ENCODE peak calls at places on chromosomes 3 and 15, in five cellular contexts. Y is stomach, I is GM13977, W is keratinocyte, Z is dorsolateral prefrontal cortex. A is an unnamed sample.

GRCh38 chr15:40096094-40096876 is 12.4 kb downstream of the BMF start:
- DNase-seq in W (no peak), Z (no peak), Y (no peak), I (peak; percentile 64), A (no peak)

GRCh38 chr3:114351123-114351821 is 57.4 kb downstream of the TIGIT start:
- DNase-seq in Y (no peak), W (no peak), Z (no peak), I (no peak), A (no peak)

GRCh38 chr3:141797819-141798405 is 34.7 kb downstream of the GRK7 start:
- DNase-seq in Y (no peak), W (no peak), Z (no peak), I (no peak), A (no peak)

GRCh38 chr3:106119691-106120090 is 250.9 kb upstream of the CBLB start:
- DNase-seq in Y (no peak), Z (no peak), W (no peak), I (no peak), A (no peak)

GRCh38 chr3:195573611-195574496 is 9.9 kb downstream of the APOD start:
- DNase-seq in Y (no peak), W (no peak), Z (no peak), I (no peak), A (no peak)

GRCh38 chr3:113431811-113432210 is 9.5 kb downstream of the CFAP44 start:
- DNase-seq in Y (no peak), W (no peak), I (no peak), Z (no peak), A (no peak)

GRCh38 chr3:43468141-43468540 is 153.7 kb downstream of the ANO10 start:
- DNase-seq in W (no peak), Y (no peak), Z (no peak), I (no peak), A (no peak)

GRCh38 chr15:70248116-70249025 is 150.7 kb upstream of the TLE3 start:
- DNase-seq in Y (no peak), Z (peak; percentile 13), W (no peak), I (no peak), A (no peak)

GRCh38 chr3:124520970-124521369 is 209.3 kb upstream of the UMPS start:
- DNase-seq in Z (no peak), W (no peak), Y (no peak), I (no peak), A (no peak)

GRCh38 chr3:179929091-179929529 is 107.6 kb downstream of the PEX5L start:
- DNase-seq in Y (peak; percentile 44), Z (peak; percentile 55), W (peak; percentile 7), I (peak; percentile 43), A (peak; percentile 37)

GRCh38 chr3:105388199-105388598 is 21.5 kb downstream of the ALCAM start:
- DNase-seq in W (no peak), I (no peak), Z (no peak), Y (no peak), A (no peak)

GRCh38 chr15:23686466-23687142 is 501 bp downstream of the NDN start:
- DNase-seq in Y (no peak), I (no peak), W (no peak), Z (no peak), A (no peak)

GRCh38 chr3:165624761-165625160 is 212.5 kb downstream of the BCHE start:
- DNase-seq in Z (no peak), Y (no peak), I (no peak), W (peak; percentile 7), A (no peak)

GRCh38 chr3:195909294-195909644 is 918 bp upstream of the TNK2 start:
- DNase-seq in Y (no peak), Z (peak; percentile 65), I (no peak), W (no peak), A (no peak)

GRCh38 chr3:149000207-149000745 is 8.9 kb downstream of the GYG1 start:
- DNase-seq in W (no peak), Y (no peak), Z (no peak), I (no peak), A (no peak)

GRCh38 chr15:39934415-39935044 is 615 bp downstream of the EIF2AK4 start:
- DNase-seq in Z (no peak), I (no peak), Y (no peak), W (no peak), A (no peak)

GRCh38 chr15:52529289-52529929 is 729 bp upstream of the MYO5A start:
- DNase-seq in Z (peak; percentile 53), W (no peak), I (no peak), Y (no peak), A (no peak)

GRCh38 chr3:186566772-186567071 is 417 bp downstream of the TBCCD1 start:
- DNase-seq in I (no peak), Z (no peak), W (no peak), Y (no peak), A (no peak)

GRCh38 chr3:190116551-190117067 is 4.1 kb downstream of the P3H2 start:
- DNase-seq in I (no peak), Z (no peak), W (peak; percentile 81), Y (no peak), A (no peak)

GRCh38 chr15:75030424-75030823 is 7.0 kb downstream of the PPCDC start:
- DNase-seq in Y (no peak), W (no peak), Z (no peak), I (no peak), A (no peak)

GRCh38 chr3:193640165-193640706 is 47.2 kb downstream of the OPA1 start:
- DNase-seq in W (no peak), I (no peak), Z (no peak), Y (no peak), A (no peak)

GRCh38 chr3:27978440-27978839 is 256.3 kb upstream of the EOMES start:
- DNase-seq in Y (no peak), W (no peak), I (no peak), Z (no peak), A (no peak)

GRCh38 chr3:127714151-127714571 is 41.4 kb downstream of the ABTB1 start:
- DNase-seq in Y (no peak), W (no peak), I (no peak), Z (peak; percentile 28), A (no peak)

GRCh38 chr3:16251316-16252085 is 13.2 kb downstream of the DPH3 start:
- DNase-seq in Z (no peak), W (no peak), I (no peak), Y (no peak), A (no peak)

GRCh38 chr3:16248556-16248955 is 16.2 kb downstream of the DPH3 start:
- DNase-seq in Y (no peak), I (no peak), Z (no peak), W (no peak), A (no peak)

GRCh38 chr3:16252243-16252978 is 12.3 kb downstream of the DPH3 start:
- DNase-seq in Y (no peak), Z (no peak), W (no peak), I (no peak), A (no peak)

GRCh38 chr3:16247282-16248058 is 17.3 kb downstream of the DPH3 start:
- DNase-seq in W (no peak), I (peak; percentile 77), Z (peak; percentile 82), Y (peak; percentile 85), A (peak; percentile 66)

DNA sequence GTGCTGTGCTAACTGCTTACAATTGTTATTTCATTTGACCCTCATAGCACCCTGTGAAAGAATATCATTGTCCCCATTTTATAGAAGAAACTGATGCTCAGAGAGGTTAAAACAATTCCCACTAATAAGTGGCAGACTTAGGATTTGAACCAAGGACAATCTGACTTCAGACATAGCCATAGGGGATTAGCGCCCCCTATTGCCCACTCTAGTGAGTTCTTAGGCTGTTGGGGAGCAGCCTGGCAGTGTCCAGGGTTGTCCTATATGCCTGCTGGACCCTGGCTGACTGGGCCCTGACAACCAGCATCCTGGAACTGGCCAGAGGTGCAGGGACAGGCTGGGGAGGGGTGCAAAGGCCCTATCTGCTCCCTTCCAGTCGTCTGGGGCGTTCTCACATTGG is 15.4 kb downstream of the DPH3 start:
- DNase-seq in I (no peak), Y (no peak), Z (no peak), W (no peak), A (no peak)
- TF ChIP-seq CTCF in I (peak; percentile 46), Y (no peak), Z (no peak), W (peak; percentile 60), A (peak; percentile 42)

GRCh38 chr15:76334438-76335004 is 2.1 kb upstream of the ISL2 start:
- DNase-seq in Y (no peak), I (no peak), Z (no peak), W (no peak), A (no peak)

GRCh38 chr15:76335129-76335850 is 1.3 kb upstream of the ISL2 start:
- DNase-seq in Z (no peak), W (no peak), Y (no peak), I (peak; percentile 36), A (no peak)

GRCh38 chr15:76332796-76333195 is 3.8 kb upstream of the ISL2 start:
- DNase-seq in I (no peak), Z (no peak), Y (no peak), W (no peak), A (no peak)

GRCh38 chr15:76333309-76333708 is 3.3 kb upstream of the ISL2 start:
- DNase-seq in W (no peak), Z (no peak), I (no peak), Y (no peak), A (no peak)

DNA sequence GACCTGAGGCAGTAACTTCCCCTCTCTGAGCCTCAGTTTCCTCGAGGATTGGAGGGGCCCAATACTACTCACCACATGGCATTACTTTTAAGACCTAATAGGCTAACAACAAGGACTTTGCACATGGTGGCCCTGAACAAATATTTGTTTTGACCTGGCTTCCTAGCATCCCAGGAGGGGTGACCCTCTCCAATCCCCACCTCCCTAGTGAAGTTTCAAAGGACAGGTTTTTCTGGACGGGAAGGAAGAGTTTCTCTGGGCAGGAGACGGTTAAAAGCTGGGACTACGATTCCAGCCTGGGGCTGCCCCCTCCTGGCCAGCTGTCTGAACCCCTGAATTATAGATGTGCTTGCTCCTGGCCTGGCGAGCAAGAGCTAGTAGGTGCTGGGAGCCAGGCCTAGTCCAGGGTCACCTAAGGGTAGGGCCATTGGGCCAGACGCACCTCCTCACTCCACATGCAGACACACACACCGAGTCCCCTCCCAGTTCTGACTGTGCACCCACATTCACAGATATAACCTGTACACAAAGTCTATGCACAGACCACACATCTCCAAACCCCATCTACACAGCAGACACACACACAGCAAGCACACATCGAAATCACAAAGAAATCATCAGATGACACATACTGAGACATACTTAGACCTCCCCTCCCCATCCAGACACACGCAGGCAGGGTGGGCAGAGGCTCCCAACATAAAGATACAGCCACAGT is 2.7 kb upstream of the ISL2 start:
- DNase-seq in Z (no peak), Y (no peak), I (peak; percentile 22), W (no peak), A (no peak)
- TF ChIP-seq CTCF in Z (peak; percentile 38), Y (no peak), I (peak; percentile 56), W (peak; percentile 53), A (peak; percentile 21)

GRCh38 chr15:89323825-89324224 is 10.8 kb downstream of the POLG start:
- DNase-seq in I (no peak), Z (no peak), W (no peak), Y (no peak), A (no peak)

GRCh38 chr15:89327113-89327512 is 7.5 kb downstream of the POLG start:
- DNase-seq in W (no peak), I (no peak), Y (no peak), Z (no peak), A (no peak)

GRCh38 chr15:89328398-89329254 is 6.0 kb downstream of the POLG start:
- DNase-seq in Z (no peak), Y (no peak), W (no peak), I (no peak), A (no peak)

GRCh38 chr15:89325039-89325803 is 9.4 kb downstream of the POLG start:
- DNase-seq in Z (no peak), I (no peak), Y (no peak), W (no peak), A (no peak)

GRCh38 chr15:89326316-89326715 is 8.3 kb downstream of the POLG start:
- DNase-seq in I (no peak), Y (no peak), Z (no peak), W (no peak), A (no peak)
- TF ChIP-seq CTCF in I (no peak), Y (no peak), Z (no peak), W (no peak), A (no peak)

GRCh38 chr15:49045691-49046112 is 544 bp downstream of the SECISBP2L start:
- DNase-seq in Y (no peak), Z (no peak), I (peak; percentile 60), W (no peak), A (no peak)
- TF ChIP-seq CTCF in Y (no peak), Z (no peak), I (no peak), W (no peak), A (no peak)

A was measured in AG09319.